ENCODE peak calls at places on chromosomes 6 and 20, in five cellular contexts. One of them, this sample, is unnamed.

GRCh38 chr20:24696396-24696795 is 227.0 kb downstream of the SYNDIG1 start:
- DNase-seq in SW480: no peak
- DNase-seq in adipocyte: no peak
- DNase-seq in germinal center: no peak
- DNase-seq in LNCaP clone FGC: no peak
- DNase-seq in this sample: no peak

GRCh38 chr6:105135907-105136432 is 43.8 kb downstream of the POPDC3 start:
- DNase-seq in SW480: no peak
- DNase-seq in adipocyte: peak
- DNase-seq in germinal center: no peak
- DNase-seq in LNCaP clone FGC: no peak
- DNase-seq in this sample: peak

GRCh38 chr6:142635130-142635529 is 309.8 kb downstream of the HIVEP2 start:
- DNase-seq in SW480: peak
- DNase-seq in adipocyte: no peak
- DNase-seq in germinal center: no peak
- DNase-seq in LNCaP clone FGC: no peak
- DNase-seq in this sample: no peak

GRCh38 chr6:169782966-169783760 is 31.7 kb downstream of the ERMARD start:
- DNase-seq in SW480: no peak
- DNase-seq in adipocyte: no peak
- DNase-seq in germinal center: no peak
- DNase-seq in LNCaP clone FGC: no peak
- DNase-seq in this sample: no peak

GRCh38 chr6:37757381-37757780 is 59.7 kb upstream of the MDGA1 start:
- DNase-seq in SW480: no peak
- DNase-seq in adipocyte: no peak
- DNase-seq in germinal center: no peak
- DNase-seq in LNCaP clone FGC: no peak
- DNase-seq in this sample: no peak

GRCh38 chr20:43954704-43955243 is 40.1 kb downstream of the TOX2 start:
- DNase-seq in SW480: no peak
- DNase-seq in adipocyte: no peak
- DNase-seq in germinal center: no peak
- DNase-seq in LNCaP clone FGC: no peak
- DNase-seq in this sample: no peak

GRCh38 chr6:43714311-43715055 is 26.9 kb upstream of the MRPS18A start:
- DNase-seq in SW480: no peak
- DNase-seq in adipocyte: peak
- DNase-seq in germinal center: peak
- DNase-seq in LNCaP clone FGC: no peak
- DNase-seq in this sample: no peak

GRCh38 chr20:10848810-10849370 is 175.1 kb upstream of the JAG1 start:
- DNase-seq in SW480: peak
- DNase-seq in adipocyte: peak
- DNase-seq in germinal center: no peak
- DNase-seq in LNCaP clone FGC: no peak
- DNase-seq in this sample: no peak

This sample was measured in frontal cortex.